ENCODE peak calls at places on chromosomes 2 and 18, in four cellular contexts. M is tibial nerve, P is ovary, A is uterus. R is an unnamed sample.

GRCh38 chr2:120771556-120772208 is 36.0 kb downstream of the GLI2 start:
- DNase-seq in M (no peak), P (peak), A (peak), R (peak)

GRCh38 chr2:221104391-221104811 is 467.7 kb downstream of the EPHA4 start:
- DNase-seq in M (peak), P (peak), A (peak), R (peak)

GRCh38 chr2:29613792-29614266 is 307.6 kb downstream of the ALK start:
- DNase-seq in M (no peak), P (no peak), A (no peak), R (no peak)

GRCh38 chr2:11082880-11083279 is 72.4 kb upstream of the SLC66A3 start:
- DNase-seq in M (no peak), P (no peak), A (no peak), R (peak)

GRCh38 chr2:144377929-144378328 is 142.0 kb downstream of the ZEB2 start:
- DNase-seq in M (no peak), P (no peak), A (no peak), R (no peak)

GRCh38 chr2:67259581-67260347 is 137.4 kb upstream of the ETAA1 start:
- DNase-seq in M (no peak), P (peak), A (peak), R (no peak)

GRCh38 chr2:30688956-30689401 is 118.3 kb downstream of the CAPN13 start:
- DNase-seq in M (no peak), P (no peak), A (no peak), R (no peak)

GRCh38 chr2:4930704-4931103 is 761.5 kb upstream of the SOX11 start:
- DNase-seq in M (no peak), P (no peak), A (no peak), R (no peak)

GRCh38 chr2:241926541-241927311 is 57.2 kb downstream of the RTP5 start:
- DNase-seq in M (no peak), P (no peak), A (peak), R (peak)

GRCh38 chr2:168455692-168456525 is at the start of gene CERS6:
- DNase-seq in M (peak), P (peak), A (peak), R (peak)
- TF ChIP-seq POLR2A in M (peak), P (peak), A (peak), R (peak)

GRCh38 chr2:64826703-64827102 is 162.5 kb upstream of the SLC1A4 start:
- DNase-seq in M (no peak), P (no peak), A (no peak), R (no peak)

GRCh38 chr2:64832926-64833325 is 156.3 kb upstream of the SLC1A4 start:
- DNase-seq in M (no peak), P (no peak), A (no peak), R (no peak)

GRCh38 chr2:64829522-64829921 is 159.7 kb upstream of the SLC1A4 start:
- DNase-seq in M (no peak), P (no peak), A (no peak), R (no peak)

GRCh38 chr2:64831977-64832328 is 157.2 kb upstream of the SLC1A4 start:
- DNase-seq in M (no peak), P (no peak), A (no peak), R (no peak)

GRCh38 chr2:64831134-64831976 is 157.8 kb upstream of the SLC1A4 start:
- DNase-seq in M (peak), P (peak), A (peak), R (peak)
- TF ChIP-seq POLR2A in M (no peak), P (no peak), A (no peak), R (no peak)

GRCh38 chr2:68878753-68879152 is 7.6 kb upstream of the BMP10 start:
- DNase-seq in M (no peak), P (no peak), A (no peak), R (no peak)
- TF ChIP-seq POLR2A in M (no peak), P (no peak), A (no peak), R (no peak)

DNA sequence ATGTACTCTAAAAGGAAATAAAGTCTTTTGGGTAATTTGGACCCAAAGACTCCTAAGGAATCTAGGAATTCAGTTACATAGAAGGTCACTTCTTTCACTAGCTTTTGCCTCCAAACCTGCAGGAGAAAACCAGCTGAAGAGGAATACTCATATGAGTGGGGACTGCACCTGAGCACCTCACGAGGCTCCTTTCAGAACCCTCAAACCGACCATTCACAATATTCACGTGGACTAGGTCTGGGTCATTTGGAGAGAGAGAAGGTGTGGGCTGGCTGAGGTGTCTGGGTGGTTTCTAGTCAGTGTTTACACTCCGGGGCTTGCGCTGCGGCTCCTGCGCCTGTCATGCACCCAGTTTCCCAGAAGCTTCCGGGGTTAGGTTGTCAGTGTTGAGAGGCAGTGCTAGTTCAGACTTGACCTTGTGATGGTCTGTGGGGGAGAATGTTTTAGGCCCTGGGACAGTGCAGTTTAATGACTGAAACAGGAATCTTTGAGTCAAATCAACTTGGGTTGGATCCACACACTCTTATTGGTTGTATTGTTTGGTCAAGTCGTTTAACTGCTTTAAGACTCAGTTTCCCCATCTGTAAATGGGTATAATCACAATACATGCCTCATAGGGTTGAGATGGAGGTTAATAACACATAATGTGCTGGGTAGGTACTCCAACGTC is 78.4 kb downstream of the LIMS1 start:
- DNase-seq in M (no peak), P (no peak), A (no peak), R (peak)
- TF ChIP-seq POLR2A in M (no peak), P (no peak), A (no peak), R (no peak)

GRCh38 chr2:113889471-113890252 is at the start of gene ACTR3:
- DNase-seq in M (peak), P (peak), A (peak), R (peak)

GRCh38 chr2:113890253-113891235 is 655 bp downstream of the ACTR3 start:
- DNase-seq in M (peak), P (peak), A (peak), R (peak)

GRCh38 chr2:113886479-113887383 is 3.2 kb upstream of the ACTR3 start:
- DNase-seq in M (peak), P (no peak), A (no peak), R (peak)

GRCh38 chr2:113888641-113889470 is 1.0 kb upstream of the ACTR3 start:
- DNase-seq in M (no peak), P (peak), A (no peak), R (no peak)

DNA sequence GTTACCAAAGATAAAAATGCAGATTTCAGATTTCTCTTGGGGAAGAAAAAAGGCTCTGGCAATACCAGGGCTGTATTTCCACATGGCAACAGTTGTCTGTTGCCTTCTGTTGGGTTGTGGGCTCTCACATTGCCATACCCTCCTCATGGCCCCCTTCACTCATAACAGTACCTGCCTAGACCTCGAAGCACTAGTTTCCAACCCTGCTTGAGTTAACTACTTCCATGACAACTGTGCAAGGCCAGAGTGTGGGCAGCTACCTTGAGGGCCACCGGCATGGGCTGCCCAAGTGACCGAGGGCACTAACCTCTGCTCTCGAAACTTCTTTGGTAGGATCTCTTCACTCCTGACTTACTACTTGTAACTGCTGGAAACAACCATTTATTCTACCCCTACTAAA is 2.5 kb upstream of the ACTR3 start:
- DNase-seq in M (no peak), P (no peak), A (no peak), R (no peak)
- TF ChIP-seq POLR2A in M (no peak), P (no peak), A (no peak), R (no peak)

GRCh38 chr2:234989183-234989701 is 37.4 kb downstream of the SH3BP4 start:
- DNase-seq in M (peak), P (peak), A (peak), R (no peak)
- TF ChIP-seq POLR2A in M (no peak), P (no peak), A (no peak), R (no peak)

GRCh38 chr18:26549103-26549485 is 741 bp upstream of the KCTD1 start:
- DNase-seq in M (peak), P (no peak), A (no peak), R (peak)
- TF ChIP-seq POLR2A in M (no peak), P (no peak), A (no peak), R (no peak)

GRCh38 chr2:166841152-166841551 is 47.1 kb upstream of the XIRP2 start:
- DNase-seq in M (no peak), P (no peak), A (no peak), R (no peak)
- TF ChIP-seq POLR2A in M (no peak), P (no peak), A (no peak), R (no peak)

GRCh38 chr18:24140697-24141096 is 1.8 kb downstream of the CABYR start:
- DNase-seq in M (no peak), P (no peak), A (no peak), R (no peak)

GRCh38 chr18:24136967-24137373 is 1.9 kb upstream of the CABYR start:
- DNase-seq in M (no peak), P (no peak), A (no peak), R (no peak)

GRCh38 chr18:24138281-24138883 is 480 bp upstream of the CABYR start:
- DNase-seq in M (no peak), P (no peak), A (no peak), R (no peak)

GRCh38 chr18:24142376-24142775 is 3.5 kb downstream of the CABYR start:
- DNase-seq in M (no peak), P (no peak), A (no peak), R (no peak)

GRCh38 chr18:24138884-24139616 is at the start of gene CABYR:
- DNase-seq in M (peak), P (peak), A (peak), R (peak)
- TF ChIP-seq POLR2A in M (no peak), P (peak), A (no peak), R (peak)

GRCh38 chr2:57181315-57182038 is 865.1 kb upstream of the VRK2 start:
- DNase-seq in M (no peak), P (no peak), A (no peak), R (no peak)
- TF ChIP-seq POLR2A in M (no peak), P (no peak), A (no peak), R (no peak)

R was measured in spleen.